ENCODE peak calls at places on chromosomes 16 and 17, in five cellular contexts. V is H1, L is thyroid gland, O is H9, E is prostate gland. D is an unnamed sample. For H3K4me1, the result is how much of the 10 kb centered on the place peaks cover.

GRCh38 chr17:66893863-66894262 is 58.9 kb downstream of the CACNG5 start:
- DNase-seq in V (no peak), L (no peak), O (no peak), E (no peak), D (no peak)

GRCh38 chr16:23323224-23324030 is 21.3 kb downstream of the SCNN1B start:
- DNase-seq in V (no peak), L (no peak), O (no peak), E (no peak), D (no peak)

GRCh38 chr17:51121620-51122472 is 1.2 kb upstream of the SPAG9 start:
- DNase-seq in V (peak), L (peak), O (peak), E (peak), D (peak)

GRCh38 chr17:62093188-62094155 is 28.4 kb upstream of the MED13 start:
- DNase-seq in V (no peak), L (no peak), O (no peak), E (no peak), D (no peak)

GRCh38 chr17:42814633-42815399 is 9.3 kb downstream of the BECN1 start:
- DNase-seq in V (no peak), L (peak), O (no peak), E (no peak), D (no peak)

GRCh38 chr17:5249615-5250014 is 15.0 kb upstream of the SCIMP start:
- DNase-seq in V (peak), L (peak), O (peak), E (peak), D (peak)

GRCh38 chr16:85029413-85029794 is 1.8 kb downstream of the KIAA0513 start:
- DNase-seq in V (no peak), L (no peak), O (no peak), E (peak), D (peak)

GRCh38 chr17:48352630-48353029 is 77.4 kb downstream of the SKAP1 start:
- DNase-seq in V (no peak), L (no peak), O (no peak), E (no peak), D (no peak)

GRCh38 chr16:2152695-2153506 is 2.7 kb upstream of the TRAF7 start:
- DNase-seq in V (no peak), L (peak), O (no peak), E (no peak), D (peak)

GRCh38 chr17:14206891-14207290 is 29.8 kb downstream of the CDRT15 start:
- DNase-seq in V (no peak), L (no peak), O (peak), E (no peak), D (no peak)

GRCh38 chr16:81486555-81487061 is 42.0 kb downstream of the CMIP start:
- DNase-seq in V (no peak), L (peak), O (no peak), E (no peak), D (no peak)

GRCh38 chr17:8159459-8160223 is 3.1 kb downstream of the VAMP2 start:
- DNase-seq in V (no peak), L (no peak), O (no peak), E (no peak), D (no peak)

GRCh38 chr17:8159032-8159400 is 3.7 kb downstream of the VAMP2 start:
- DNase-seq in V (no peak), L (no peak), O (no peak), E (no peak), D (no peak)

GRCh38 chr17:8160224-8160577 is 2.5 kb downstream of the VAMP2 start:
- DNase-seq in V (no peak), L (no peak), O (no peak), E (no peak), D (no peak)

GRCh38 chr17:8156174-8156992 is 4.2 kb upstream of the PER1 start:
- DNase-seq in V (peak), L (peak), O (peak), E (peak), D (peak)

GRCh38 chr17:8158267-8159031 is 4.3 kb downstream of the VAMP2 start:
- DNase-seq in V (no peak), L (peak), O (peak), E (peak), D (peak)
- H3K4me1 ChIP-seq in V (under half), L (half or more), O (under half), E (under half), D (under half)

DNA sequence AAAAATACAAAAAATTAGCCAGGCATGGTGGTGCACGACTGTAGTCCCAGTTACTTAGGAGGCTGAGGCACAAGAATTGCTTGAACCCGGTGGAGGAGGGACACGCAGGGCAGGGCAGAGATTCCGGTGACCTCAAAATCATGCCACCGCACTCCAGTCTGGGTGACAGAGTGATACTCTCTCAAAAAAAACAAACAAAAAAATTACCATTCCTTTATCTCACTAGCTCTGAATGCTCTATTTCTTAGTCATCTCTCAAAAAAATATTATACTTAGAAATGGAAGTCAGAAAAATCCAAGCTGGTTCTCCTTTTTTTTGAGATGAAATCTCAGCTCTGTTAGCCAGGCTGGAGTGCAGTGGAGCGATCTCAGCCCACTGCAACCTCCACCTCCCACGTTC is 40.8 kb downstream of the SPOP start:
- DNase-seq in V (no peak), L (no peak), O (no peak), E (no peak), D (no peak)
- H3K4me1 ChIP-seq in V (under half), L (half or more), O (under half), E (under half), D (under half)

DNA sequence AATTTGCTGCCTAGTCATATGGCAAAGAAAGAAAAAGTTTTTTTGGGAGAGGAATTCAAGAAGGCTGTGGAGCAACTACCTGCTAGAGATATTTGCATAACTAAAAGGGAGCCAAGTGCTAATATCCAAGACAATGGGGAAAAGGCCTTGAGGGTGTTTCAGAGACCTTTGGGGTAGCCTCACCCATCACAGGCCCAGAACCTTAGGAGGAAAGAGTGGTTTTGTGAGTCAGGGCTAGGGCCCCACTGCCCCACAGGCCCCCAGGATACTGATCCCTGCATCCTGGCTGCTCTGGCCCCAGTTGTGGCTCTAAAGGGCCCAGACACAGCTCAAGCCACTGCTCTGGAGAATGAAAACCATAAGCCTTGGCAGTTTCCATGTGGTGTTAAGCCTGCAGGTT is 41.9 kb upstream of the SDK2 start:
- DNase-seq in V (peak), L (no peak), O (peak), E (no peak), D (no peak)
- H3K4me1 ChIP-seq in V (under half), L (under half), O (under half), E (under half), D (under half)

GRCh38 chr16:66918355-66918754 is 330 bp downstream of the CDH16 start:
- DNase-seq in V (no peak), L (peak), O (no peak), E (no peak), D (no peak)

GRCh38 chr16:66920924-66921680 is 2.4 kb upstream of the CDH16 start:
- DNase-seq in V (no peak), L (peak), O (no peak), E (no peak), D (no peak)

GRCh38 chr16:66917741-66918140 is 944 bp downstream of the CDH16 start:
- DNase-seq in V (no peak), L (no peak), O (no peak), E (no peak), D (no peak)

GRCh38 chr16:66919569-66920472 is 1.1 kb upstream of the CDH16 start:
- DNase-seq in V (no peak), L (peak), O (no peak), E (no peak), D (no peak)

DNA sequence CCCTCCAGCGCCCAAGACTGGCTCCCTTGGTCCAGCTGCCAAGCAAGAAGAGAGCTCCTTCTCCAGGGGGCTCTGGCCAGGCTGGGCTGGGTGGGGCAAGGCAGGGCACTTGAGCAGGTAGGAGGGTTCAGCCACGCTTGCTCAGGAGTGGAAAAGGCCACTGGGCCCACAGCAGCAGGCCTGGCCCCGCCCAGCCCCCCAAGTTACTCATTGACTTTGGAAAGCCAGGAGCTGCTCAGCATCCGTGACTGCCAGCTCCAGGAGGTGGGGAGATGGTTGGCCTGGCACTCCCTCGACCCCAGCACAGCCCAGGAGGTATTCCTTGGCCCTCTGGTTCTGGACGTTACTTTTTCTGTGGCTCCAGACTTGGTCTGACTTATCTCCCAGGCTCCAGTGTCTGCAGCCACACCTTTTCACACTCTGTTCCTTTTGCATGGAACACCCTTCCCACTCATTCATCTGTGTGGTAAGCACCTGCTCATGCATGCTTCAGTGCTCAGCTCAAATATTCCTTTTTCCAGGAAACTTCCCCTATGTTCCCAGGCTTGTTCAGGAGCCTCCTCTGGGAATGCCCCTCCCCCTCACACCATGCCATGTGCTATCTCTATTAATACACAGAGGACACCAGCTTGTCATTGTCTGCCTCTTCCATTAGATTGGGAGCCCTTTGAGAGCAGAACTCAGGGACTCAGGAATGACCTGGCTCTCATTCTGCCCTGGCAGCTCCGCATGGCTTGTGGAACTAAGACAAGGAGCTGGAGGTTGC is at the start of gene CDH16:
- DNase-seq in V (no peak), L (peak), O (no peak), E (no peak), D (no peak)
- H3K4me1 ChIP-seq in V (under half), L (half or more), O (under half), E (under half), D (under half)

DNA sequence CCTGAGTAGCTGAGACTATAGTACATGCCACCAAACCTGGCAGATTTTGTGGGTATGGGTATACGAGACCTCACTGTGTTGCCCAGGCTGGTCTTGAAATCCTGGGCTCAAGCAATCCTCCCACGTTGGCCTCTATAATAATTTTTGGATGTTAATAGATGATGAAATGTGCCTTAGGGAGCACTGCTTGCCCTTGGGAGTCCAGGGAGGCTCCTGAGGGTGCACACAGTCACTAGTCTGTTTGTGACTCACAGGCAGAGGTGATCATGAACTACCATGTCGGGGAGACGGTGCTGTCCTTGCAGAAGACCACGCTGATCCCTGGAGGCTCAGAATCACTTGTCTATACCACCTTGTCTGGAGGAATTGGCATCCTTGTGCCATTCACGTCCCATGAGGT is 46.1 kb downstream of the SF3B3 start:
- DNase-seq in V (no peak), L (no peak), O (no peak), E (no peak), D (no peak)
- H3K4me1 ChIP-seq in V (under half), L (under half), O (under half), E (under half), D (under half)

GRCh38 chr17:17666111-17666714 is 15.0 kb upstream of the RAI1 start:
- DNase-seq in V (no peak), L (no peak), O (no peak), E (no peak), D (no peak)
- H3K4me1 ChIP-seq in V (under half), L (under half), O (under half), E (under half), D (under half)

GRCh38 chr16:27736431-27736830 is 186.5 kb downstream of the KATNIP start:
- DNase-seq in V (no peak), L (no peak), O (no peak), E (no peak), D (no peak)
- H3K4me1 ChIP-seq in V (under half), L (under half), O (under half), E (under half), D (under half)

DNA sequence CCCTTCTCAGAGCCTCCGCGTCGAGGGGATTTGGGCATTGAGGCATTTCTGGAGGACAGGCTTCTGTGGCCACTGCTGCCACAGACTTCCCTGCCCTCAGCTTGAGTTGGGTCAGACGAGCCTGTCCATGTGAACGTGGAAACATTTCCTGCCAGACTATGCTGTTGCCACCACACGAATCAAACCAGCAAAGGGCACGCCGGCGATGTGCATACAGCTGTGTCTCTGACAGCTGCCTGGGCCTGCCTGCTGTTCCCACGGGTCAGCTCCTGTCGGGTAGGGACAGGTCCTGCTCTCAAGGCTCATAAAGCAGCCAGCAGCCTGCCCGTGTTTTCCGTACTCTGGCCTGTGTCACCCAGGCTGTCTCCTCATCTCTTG is 100.3 kb downstream of the RAB11FIP4 start:
- DNase-seq in V (no peak), L (no peak), O (no peak), E (peak), D (no peak)
- H3K4me1 ChIP-seq in V (under half), L (half or more), O (under half), E (under half), D (under half)

D was measured in HAP-1.